ENCODE peak calls at places on chromosomes 16 and 17, in ten cellular contexts. U is NB4, Z is heart right ventricle, K is PC-3, O is AG09319, E is GM13977, R is H1, H is foreskin fibroblast, G is lower leg skin, Y is CD14-positive monocyte. L is an unnamed sample.

GRCh38 chr16:52578829-52579193 is 31.9 kb upstream of the TOX3 start:
- DNase-seq in U (no peak), Z (no peak), K (no peak), O (no peak), E (no peak), R (no peak), H (no peak), G (no peak), Y (no peak), L (no peak)

GRCh38 chr16:4090476-4090875 is 25.8 kb downstream of the ADCY9 start:
- DNase-seq in U (no peak), Z (peak; percentile 44), K (no peak), O (no peak), E (no peak), R (no peak), H (no peak), G (peak; percentile 88), Y (no peak), L (no peak)

GRCh38 chr17:9646556-9646905 is 1.2 kb downstream of the USP43 start:
- DNase-seq in U (no peak), Z (no peak), K (no peak), O (no peak), E (no peak), R (no peak), H (no peak), G (peak; percentile 39), Y (no peak), L (no peak)

GRCh38 chr16:67897231-67897630 is 4.2 kb downstream of the PSKH1 start:
- DNase-seq in U (no peak), Z (peak; percentile 42), K (no peak), O (no peak), E (no peak), R (no peak), H (no peak), G (no peak), Y (no peak), L (no peak)

GRCh38 chr16:57283214-57283955 is 1.1 kb downstream of the PLLP start:
- DNase-seq in U (peak; percentile 30), Z (no peak), K (no peak), O (no peak), E (no peak), R (no peak), H (no peak), G (no peak), Y (no peak), L (no peak)

GRCh38 chr16:2586241-2586640 is 48.4 kb downstream of the PDPK1 start:
- DNase-seq in U (no peak), Z (no peak), K (no peak), O (no peak), E (no peak), R (no peak), H (no peak), G (peak; percentile 76), Y (no peak), L (no peak)

GRCh38 chr16:4378202-4378666 is 6.6 kb downstream of the VASN start:
- DNase-seq in U (no peak), Z (no peak), K (no peak), O (no peak), E (no peak), R (no peak), H (peak; percentile 69), G (peak; percentile 96), Y (no peak), L (no peak)

GRCh38 chr17:9677411-9677810 is 32.1 kb downstream of the USP43 start:
- DNase-seq in U (no peak), Z (no peak), K (peak; percentile 45), O (no peak), E (no peak), R (no peak), H (no peak), G (no peak), Y (no peak), L (no peak)

GRCh38 chr17:19986941-19987714 is 9.5 kb upstream of the AKAP10 start:
- DNase-seq in U (no peak), Z (no peak), K (no peak), O (no peak), E (no peak), R (no peak), H (no peak), G (peak; percentile 32), Y (no peak), L (no peak)

GRCh38 chr17:62597920-62598319 is 29.6 kb upstream of the MRC2 start:
- DNase-seq in U (no peak), Z (no peak), K (no peak), O (peak; percentile 76), E (no peak), R (no peak), H (peak; percentile 72), G (no peak), Y (no peak), L (no peak)

GRCh38 chr17:62705116-62705515 is 77.6 kb downstream of the MRC2 start:
- DNase-seq in U (no peak), Z (peak; percentile 52), K (no peak), O (no peak), E (no peak), R (no peak), H (no peak), G (no peak), Y (no peak), L (no peak)

GRCh38 chr17:59378621-59379194 is 47.3 kb downstream of the YPEL2 start:
- DNase-seq in U (no peak), Z (peak; percentile 39), K (no peak), O (no peak), E (no peak), R (no peak), H (peak; percentile 73), G (no peak), Y (no peak), L (no peak)

GRCh38 chr17:48510761-48511604 is 19.8 kb downstream of the HOXB1 start:
- DNase-seq in U (peak; percentile 46), Z (no peak), K (peak; percentile 92), O (peak; percentile 44), E (no peak), R (no peak), H (peak; percentile 50), G (peak; percentile 45), Y (no peak), L (no peak)

GRCh38 chr16:3793161-3793576 is 75.8 kb upstream of the TRAP1 start:
- DNase-seq in U (no peak), Z (peak; percentile 71), K (no peak), O (no peak), E (no peak), R (no peak), H (no peak), G (peak; percentile 68), Y (no peak), L (no peak)

GRCh38 chr17:21548236-21548635 is 144.1 kb upstream of the KCNJ18 start:
- DNase-seq in U (no peak), Z (no peak), K (no peak), O (no peak), E (no peak), R (no peak), H (no peak), G (no peak), Y (no peak), L (no peak)

DNA sequence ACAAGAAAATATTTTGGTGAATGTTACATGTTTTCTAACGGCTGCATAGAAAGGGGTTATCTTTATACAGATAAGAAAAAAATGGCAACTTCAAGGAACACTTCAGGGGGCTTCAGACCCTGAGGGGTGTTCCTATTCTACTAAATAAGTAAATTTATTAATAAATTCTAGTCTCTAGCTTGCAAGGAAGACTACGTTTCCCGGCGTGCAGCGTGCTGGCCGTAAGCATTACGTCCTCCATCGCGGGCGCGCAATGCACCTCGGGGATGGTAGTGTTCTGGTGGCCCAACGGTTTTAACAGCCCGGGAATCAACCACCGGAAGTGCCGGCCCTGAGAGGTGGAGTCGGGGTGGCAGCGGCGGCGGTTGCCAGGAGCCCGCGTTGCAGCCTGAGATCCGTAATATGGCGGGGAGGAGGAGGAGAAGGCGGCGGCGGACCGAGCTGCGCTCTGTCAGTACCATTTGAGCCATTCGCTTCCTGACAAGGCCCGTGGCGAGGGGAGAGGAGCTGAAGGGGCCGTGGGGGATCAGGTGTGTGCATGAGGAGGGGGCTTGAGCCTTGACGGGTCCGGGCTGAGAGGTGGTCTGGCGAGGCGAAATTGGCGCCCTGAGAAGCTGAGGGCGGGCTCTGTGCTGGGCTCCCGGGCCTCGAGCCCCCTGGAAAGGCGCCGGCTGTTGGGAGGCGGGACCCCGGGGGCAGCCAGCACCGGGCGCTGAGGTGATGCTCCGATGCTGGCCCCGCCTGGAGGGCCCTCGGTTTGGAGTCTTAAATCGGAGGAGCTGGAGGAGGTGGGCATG is at the start of gene CCP110:
- DNase-seq in U (peak; percentile 96), Z (peak; percentile 96), K (peak; percentile 94), O (peak; percentile 86), E (peak; percentile 93), R (peak; percentile 69), H (peak; percentile 96), G (peak; percentile 99), Y (peak; percentile 95), L (peak; percentile 96)
- TF ChIP-seq CTCF in U (no peak), Z (no peak), K (no peak), O (no peak), E (no peak), R (no peak), H (no peak), G (no peak), Y (no peak), L (no peak)

GRCh38 chr17:74859439-74860228 is at the start of gene GRIN2C:
- DNase-seq in U (no peak), Z (no peak), K (no peak), O (no peak), E (peak; percentile 79), R (no peak), H (no peak), G (no peak), Y (no peak), L (peak; percentile 54)
- TF ChIP-seq CTCF in U (no peak), Z (peak; percentile 33), K (peak; percentile 49), O (no peak), E (peak; percentile 55), R (peak; percentile 62), H (peak; percentile 4), G (no peak), Y (peak; percentile 78), L (peak; percentile 69)

DNA sequence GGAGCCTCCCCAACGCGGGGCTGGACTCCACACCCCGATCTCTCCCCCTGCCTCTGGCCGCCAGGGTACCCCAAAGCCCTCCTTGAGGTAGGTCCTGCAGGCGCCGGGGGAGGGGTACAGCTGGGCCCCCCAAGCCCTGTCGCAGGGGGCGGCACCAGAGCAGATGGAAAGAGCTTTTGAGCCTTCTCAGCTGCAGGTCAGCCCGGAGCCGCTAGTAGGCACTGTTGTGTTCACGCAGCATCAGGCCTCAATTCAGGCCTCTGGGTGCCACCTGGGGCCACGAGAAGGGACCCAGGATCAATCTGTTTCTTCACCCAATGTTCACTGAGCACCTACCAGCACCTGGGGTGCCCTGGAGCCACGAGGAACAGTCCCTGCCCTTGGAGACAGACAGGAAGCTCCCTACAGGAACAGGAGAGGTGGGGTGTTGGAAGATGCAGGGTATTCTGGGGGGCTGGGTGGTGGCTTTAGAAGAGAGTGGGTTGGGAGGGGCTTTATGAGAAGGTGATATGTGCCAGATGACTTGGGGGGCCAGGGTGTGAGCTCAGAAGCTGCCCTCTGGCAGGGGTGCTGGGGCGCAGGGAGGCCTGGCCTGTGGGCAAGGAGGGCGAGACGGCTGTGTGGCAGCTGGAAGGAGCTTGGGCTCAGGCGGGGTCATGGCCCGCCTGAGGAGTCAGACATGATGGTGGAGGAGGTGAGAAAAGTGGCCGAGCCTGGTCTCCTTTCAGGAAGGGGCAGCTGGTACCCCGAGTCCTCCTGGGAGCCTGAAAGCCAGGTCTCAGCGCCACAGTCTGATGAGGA is 122.0 kb upstream of the GSE1 start:
- DNase-seq in U (peak; percentile 43), Z (no peak), K (peak; percentile 9), O (no peak), E (peak; percentile 89), R (no peak), H (no peak), G (no peak), Y (no peak), L (peak; percentile 66)
- TF ChIP-seq CTCF in U (peak; percentile 76), Z (no peak), K (peak; percentile 59), O (peak; percentile 7), E (peak; percentile 91), R (peak; percentile 96), H (peak; percentile 8), G (no peak), Y (peak; percentile 80), L (peak; percentile 82)

GRCh38 chr16:27892879-27893278 is 170.6 kb downstream of the GSG1L start:
- DNase-seq in U (no peak), Z (no peak), K (no peak), O (no peak), E (no peak), R (peak; percentile 27), H (no peak), G (no peak), Y (no peak), L (no peak)
- TF ChIP-seq CTCF in U (no peak), Z (no peak), K (no peak), O (no peak), E (no peak), R (peak; percentile 44), H (no peak), G (no peak), Y (no peak), L (no peak)

L was measured in glutamatergic neuron.